ENCODE peak calls at places on chromosomes 2 and 18, in six cellular contexts. G is IMR-90, T is A549, L is K562, E is GM12878, R is SK-N-SH. D is an unnamed sample.

GRCh38 chr2:43941359-43941758 is 54.4 kb downstream of the LRPPRC start:
- DNase-seq in G (no peak), T (no peak), L (no peak), E (no peak), R (no peak), D (no peak)

GRCh38 chr2:128982001-128982400 is 663.3 kb upstream of the HS6ST1 start:
- DNase-seq in G (no peak), T (no peak), L (no peak), E (no peak), R (no peak), D (no peak)

GRCh38 chr2:126860395-126860794 is 38.3 kb upstream of the TEX51 start:
- DNase-seq in G (no peak), T (no peak), L (no peak), E (no peak), R (no peak), D (no peak)

GRCh38 chr2:233384811-233385488 is 30.7 kb downstream of the DGKD start:
- DNase-seq in G (no peak), T (no peak), L (no peak), E (no peak), R (no peak), D (no peak)

GRCh38 chr18:50268022-50268747 is 1.9 kb upstream of the CFAP53 start:
- DNase-seq in G (peak), T (peak), L (no peak), E (peak), R (peak), D (no peak)

GRCh38 chr2:234496835-234497591 is at the start of gene ARL4C:
- DNase-seq in G (peak), T (peak), L (peak), E (no peak), R (peak), D (peak)

GRCh38 chr2:237968048-237968862 is 1.4 kb downstream of the UBE2F start:
- DNase-seq in G (peak), T (peak), L (peak), E (peak), R (peak), D (peak)

GRCh38 chr2:181685150-181685688 is 4.9 kb upstream of the NEUROD1 start:
- DNase-seq in G (peak), T (no peak), L (no peak), E (no peak), R (no peak), D (no peak)

GRCh38 chr2:136874258-136874657 is 108.9 kb downstream of the THSD7B start:
- DNase-seq in G (no peak), T (peak), L (peak), E (no peak), R (peak), D (peak)

GRCh38 chr2:181573140-181573736 is 83.7 kb downstream of the CERKL start:
- DNase-seq in G (peak), T (peak), L (peak), E (no peak), R (peak), D (peak)

GRCh38 chr2:79178073-79178720 is 18.6 kb upstream of the REG3A start:
- DNase-seq in G (no peak), T (no peak), L (no peak), E (no peak), R (no peak), D (no peak)

GRCh38 chr18:2571200-2572143 is at the start of the genes METTL4 and NDC80:
- DNase-seq in G (peak), T (peak), L (peak), E (peak), R (peak), D (peak)

GRCh38 chr2:2579814-2580213 is 248.7 kb upstream of the MYT1L start:
- DNase-seq in G (no peak), T (no peak), L (no peak), E (no peak), R (no peak), D (no peak)

GRCh38 chr2:204691911-204692510 is 146.7 kb downstream of the PARD3B start:
- DNase-seq in G (peak), T (peak), L (peak), E (no peak), R (peak), D (peak)

GRCh38 chr2:196293751-196294486 is 122.5 kb upstream of the STK17B start:
- DNase-seq in G (peak), T (peak), L (no peak), E (no peak), R (no peak), D (no peak)

GRCh38 chr2:227862741-227863588 is 8.5 kb upstream of the DAW1 start:
- DNase-seq in G (peak), T (peak), L (no peak), E (no peak), R (no peak), D (peak)

GRCh38 chr2:2547911-2548310 is 216.8 kb upstream of the MYT1L start:
- DNase-seq in G (no peak), T (no peak), L (no peak), E (no peak), R (no peak), D (no peak)

GRCh38 chr18:23648930-23649622 is 13.6 kb downstream of the ANKRD29 start:
- DNase-seq in G (no peak), T (no peak), L (no peak), E (no peak), R (no peak), D (no peak)

GRCh38 chr2:215537621-215538020 is 101.8 kb upstream of the FN1 start:
- DNase-seq in G (peak), T (no peak), L (no peak), E (no peak), R (no peak), D (no peak)

GRCh38 chr2:26144953-26145680 is 27.8 kb upstream of the GAREM2 start:
- DNase-seq in G (peak), T (peak), L (peak), E (peak), R (peak), D (peak)

GRCh38 chr2:37713258-37713700 is 41.8 kb upstream of the CDC42EP3 start:
- DNase-seq in G (peak), T (no peak), L (peak), E (peak), R (no peak), D (no peak)
- TF ChIP-seq SMC3 in G (no peak), T (no peak), L (no peak), E (no peak), R (no peak), D (no peak)

DNA sequence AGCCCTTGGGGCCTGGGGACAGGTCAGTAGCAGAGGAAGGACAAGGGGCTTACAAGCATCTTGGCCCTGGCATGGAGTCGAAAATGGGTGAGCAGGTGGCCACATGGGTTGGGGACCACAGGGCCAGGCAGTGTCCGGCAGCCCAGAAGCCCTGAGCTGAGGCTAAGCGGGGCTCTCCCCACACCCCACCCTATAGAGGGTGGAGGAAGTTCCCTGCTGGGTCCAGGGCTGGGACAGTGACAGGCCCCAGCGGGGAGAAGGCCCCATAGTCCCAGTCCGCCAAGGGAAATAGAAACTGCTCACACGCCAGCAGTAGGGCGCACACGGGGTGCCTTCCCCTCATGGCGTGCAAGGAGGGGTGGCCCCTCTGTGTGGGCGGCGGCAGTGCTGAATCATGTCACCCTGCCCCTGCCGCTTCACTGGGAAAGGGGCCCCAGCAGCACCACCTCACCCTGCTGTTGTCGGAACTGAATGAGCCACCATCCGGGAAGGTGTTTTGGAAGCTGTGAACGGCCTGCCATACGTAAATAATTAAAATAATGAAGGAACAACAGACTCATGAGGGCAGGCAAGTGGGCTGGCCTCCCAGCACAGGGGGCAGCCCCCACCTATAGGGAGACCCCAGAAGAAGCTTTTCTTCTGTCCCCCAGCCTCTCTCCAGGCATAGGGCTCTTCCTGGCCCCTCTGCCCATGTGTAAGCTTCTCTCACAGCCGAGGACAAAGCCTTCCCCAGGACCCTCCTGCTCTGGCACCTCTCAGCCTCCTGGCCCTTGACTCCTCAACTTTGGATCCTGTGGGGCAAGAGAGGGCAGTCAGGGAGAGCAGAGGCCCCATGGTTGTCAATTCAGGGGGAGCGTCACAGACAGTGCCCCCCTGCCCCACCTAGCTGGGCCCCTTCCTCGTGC is 12.7 kb upstream of the DUSP2 start:
- DNase-seq in G (no peak), T (no peak), L (peak), E (peak), R (peak), D (no peak)
- TF ChIP-seq SMC3 in G (no peak), T (no peak), L (no peak), E (peak), R (no peak), D (no peak)

GRCh38 chr2:5057895-5058294 is 634.3 kb upstream of the SOX11 start:
- DNase-seq in G (no peak), T (no peak), L (no peak), E (no peak), R (no peak), D (no peak)

GRCh38 chr2:5064687-5065086 is 627.5 kb upstream of the SOX11 start:
- DNase-seq in G (no peak), T (no peak), L (no peak), E (no peak), R (no peak), D (no peak)

DNA sequence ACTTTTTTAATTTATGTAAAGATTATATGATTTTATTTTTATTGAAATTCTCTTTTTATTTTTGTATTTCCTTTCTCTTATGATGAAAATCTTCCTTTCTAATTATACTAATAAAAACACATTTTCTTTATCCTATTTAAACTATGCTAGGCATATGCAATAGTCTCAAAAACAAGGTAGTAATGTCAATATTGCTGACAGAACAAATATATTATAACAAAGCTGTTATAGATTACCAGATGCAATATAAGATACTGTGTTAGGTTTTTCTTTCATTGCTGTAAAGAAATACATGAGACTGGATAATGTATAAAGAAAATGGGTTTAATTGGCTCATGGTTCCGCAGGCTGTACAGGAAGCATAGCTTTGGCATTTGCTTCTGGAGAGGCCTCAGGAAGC is 631.2 kb upstream of the SOX11 start:
- DNase-seq in G (no peak), T (no peak), L (no peak), E (no peak), R (no peak), D (no peak)
- TF ChIP-seq SMC3 in G (no peak), T (no peak), L (no peak), E (no peak), R (no peak), D (no peak)

GRCh38 chr2:221518937-221519635 is 53.0 kb downstream of the EPHA4 start:
- DNase-seq in G (peak), T (no peak), L (no peak), E (no peak), R (no peak), D (no peak)
- TF ChIP-seq SMC3 in G (no peak), T (no peak), L (no peak), E (no peak), R (no peak), D (no peak)

DNA sequence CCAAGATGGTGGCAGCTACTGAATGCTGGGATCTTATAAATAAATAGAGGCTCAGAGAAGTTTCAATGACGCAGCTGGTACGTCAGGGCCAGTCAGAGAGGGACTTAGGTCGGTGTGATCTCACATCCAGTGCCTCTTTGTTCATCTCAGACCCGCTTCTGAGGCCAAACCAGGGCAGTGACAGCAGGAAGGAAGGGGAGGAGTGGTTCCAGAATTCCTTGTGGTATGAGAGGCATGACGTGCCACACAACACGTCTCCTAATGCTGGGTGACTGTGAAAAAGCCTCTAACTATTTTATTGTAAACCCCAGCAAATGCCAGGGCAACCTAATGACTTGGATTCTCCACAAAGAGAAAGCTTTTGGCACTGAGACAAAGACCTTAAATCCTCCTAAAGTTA is 423.3 kb downstream of the LPIN1 start:
- DNase-seq in G (peak), T (no peak), L (no peak), E (no peak), R (no peak), D (no peak)
- TF ChIP-seq SMC3 in G (no peak), T (no peak), L (no peak), E (no peak), R (no peak), D (no peak)